ENCODE peak calls at places on chromosomes 11 and 22, in nine cellular contexts. One of them, this sample, is unnamed.

GRCh38 chr11:65182258-65183170 is 786 bp downstream of the CAPN1 start:
- DNase-seq in RPMI7951: no peak
- DNase-seq in NCI-H345: peak; percentile 52
- DNase-seq in choroid plexus epithelial cell: peak; percentile 20
- DNase-seq in skeletal muscle cell: no peak
- DNase-seq in activated CD4-positive, alpha-beta T cell treated with anti-CD3 and anti-CD28 coated beads for 24 hours: no peak
- DNase-seq in lower leg skin: no peak
- DNase-seq in NCI-H1092: no peak
- DNase-seq in T-helper 1 cell: no peak
- DNase-seq in this sample: peak; percentile 60

GRCh38 chr11:134504146-134504905 is 92.3 kb upstream of the B3GAT1 start:
- DNase-seq in skeletal muscle cell: no peak
- DNase-seq in T-helper 1 cell: no peak
- DNase-seq in RPMI7951: no peak
- DNase-seq in lower leg skin: no peak
- DNase-seq in choroid plexus epithelial cell: no peak
- DNase-seq in NCI-H1092: no peak
- DNase-seq in activated CD4-positive, alpha-beta T cell treated with anti-CD3 and anti-CD28 coated beads for 24 hours: no peak
- DNase-seq in NCI-H345: no peak
- DNase-seq in this sample: no peak

GRCh38 chr11:36292311-36292722 is 3.1 kb upstream of the COMMD9 start:
- DNase-seq in activated CD4-positive, alpha-beta T cell treated with anti-CD3 and anti-CD28 coated beads for 24 hours: no peak
- DNase-seq in NCI-H1092: no peak
- DNase-seq in RPMI7951: peak; percentile 44
- DNase-seq in lower leg skin: no peak
- DNase-seq in T-helper 1 cell: no peak
- DNase-seq in NCI-H345: peak; percentile 17
- DNase-seq in choroid plexus epithelial cell: peak; percentile 68
- DNase-seq in skeletal muscle cell: no peak
- DNase-seq in this sample: peak; percentile 40

GRCh38 chr11:125140251-125140650 is 24.3 kb upstream of the PKNOX2 start:
- DNase-seq in choroid plexus epithelial cell: no peak
- DNase-seq in NCI-H345: no peak
- DNase-seq in lower leg skin: no peak
- DNase-seq in T-helper 1 cell: no peak
- DNase-seq in NCI-H1092: no peak
- DNase-seq in activated CD4-positive, alpha-beta T cell treated with anti-CD3 and anti-CD28 coated beads for 24 hours: no peak
- DNase-seq in skeletal muscle cell: no peak
- DNase-seq in RPMI7951: no peak
- DNase-seq in this sample: no peak

GRCh38 chr11:16114978-16115871 is 241.1 kb downstream of the SOX6 start:
- DNase-seq in NCI-H345: no peak
- DNase-seq in T-helper 1 cell: no peak
- DNase-seq in activated CD4-positive, alpha-beta T cell treated with anti-CD3 and anti-CD28 coated beads for 24 hours: no peak
- DNase-seq in NCI-H1092: no peak
- DNase-seq in lower leg skin: no peak
- DNase-seq in skeletal muscle cell: no peak
- DNase-seq in RPMI7951: no peak
- DNase-seq in choroid plexus epithelial cell: no peak
- DNase-seq in this sample: no peak

GRCh38 chr11:12066799-12067508 is 43.4 kb upstream of the MICAL2 start:
- DNase-seq in NCI-H345: peak; percentile 80
- DNase-seq in lower leg skin: peak; percentile 68
- DNase-seq in activated CD4-positive, alpha-beta T cell treated with anti-CD3 and anti-CD28 coated beads for 24 hours: no peak
- DNase-seq in skeletal muscle cell: peak; percentile 62
- DNase-seq in NCI-H1092: peak; percentile 43
- DNase-seq in RPMI7951: peak; percentile 50
- DNase-seq in choroid plexus epithelial cell: peak; percentile 71
- DNase-seq in T-helper 1 cell: no peak
- DNase-seq in this sample: peak; percentile 94

GRCh38 chr11:21364866-21365624 is 695.7 kb downstream of the NELL1 start:
- DNase-seq in NCI-H1092: no peak
- DNase-seq in NCI-H345: no peak
- DNase-seq in activated CD4-positive, alpha-beta T cell treated with anti-CD3 and anti-CD28 coated beads for 24 hours: no peak
- DNase-seq in skeletal muscle cell: no peak
- DNase-seq in RPMI7951: no peak
- DNase-seq in T-helper 1 cell: no peak
- DNase-seq in lower leg skin: no peak
- DNase-seq in choroid plexus epithelial cell: no peak
- DNase-seq in this sample: no peak

GRCh38 chr11:68796779-68797178 is 44.9 kb downstream of the CPT1A start:
- DNase-seq in NCI-H1092: no peak
- DNase-seq in choroid plexus epithelial cell: peak; percentile 21
- DNase-seq in T-helper 1 cell: no peak
- DNase-seq in skeletal muscle cell: no peak
- DNase-seq in activated CD4-positive, alpha-beta T cell treated with anti-CD3 and anti-CD28 coated beads for 24 hours: no peak
- DNase-seq in NCI-H345: no peak
- DNase-seq in lower leg skin: no peak
- DNase-seq in RPMI7951: no peak
- DNase-seq in this sample: no peak

GRCh38 chr22:38843716-38844660 is at the start of gene NPTXR:
- DNase-seq in choroid plexus epithelial cell: no peak
- DNase-seq in lower leg skin: no peak
- DNase-seq in T-helper 1 cell: no peak
- DNase-seq in skeletal muscle cell: no peak
- DNase-seq in RPMI7951: peak; percentile 28
- DNase-seq in NCI-H345: peak; percentile 63
- DNase-seq in NCI-H1092: peak; percentile 51
- DNase-seq in activated CD4-positive, alpha-beta T cell treated with anti-CD3 and anti-CD28 coated beads for 24 hours: no peak
- DNase-seq in this sample: peak; percentile 63

GRCh38 chr11:29282088-29282487 is 734.7 kb downstream of the KCNA4 start:
- DNase-seq in RPMI7951: peak; percentile 96
- DNase-seq in lower leg skin: no peak
- DNase-seq in T-helper 1 cell: no peak
- DNase-seq in activated CD4-positive, alpha-beta T cell treated with anti-CD3 and anti-CD28 coated beads for 24 hours: no peak
- DNase-seq in choroid plexus epithelial cell: peak; percentile 93
- DNase-seq in skeletal muscle cell: peak; percentile 90
- DNase-seq in NCI-H345: no peak
- DNase-seq in NCI-H1092: no peak
- DNase-seq in this sample: peak; percentile 96

GRCh38 chr11:57778318-57779037 is 16.9 kb downstream of the CTNND1 start:
- DNase-seq in activated CD4-positive, alpha-beta T cell treated with anti-CD3 and anti-CD28 coated beads for 24 hours: no peak
- DNase-seq in skeletal muscle cell: peak; percentile 96
- DNase-seq in choroid plexus epithelial cell: peak; percentile 99
- DNase-seq in NCI-H1092: no peak
- DNase-seq in RPMI7951: peak; percentile 98
- DNase-seq in lower leg skin: peak; percentile 74
- DNase-seq in T-helper 1 cell: no peak
- DNase-seq in NCI-H345: peak; percentile 50
- DNase-seq in this sample: peak; percentile 96

GRCh38 chr11:112163875-112164521 is at the start of gene IL18:
- DNase-seq in T-helper 1 cell: no peak
- DNase-seq in activated CD4-positive, alpha-beta T cell treated with anti-CD3 and anti-CD28 coated beads for 24 hours: no peak
- DNase-seq in skeletal muscle cell: no peak
- DNase-seq in NCI-H1092: no peak
- DNase-seq in NCI-H345: no peak
- DNase-seq in lower leg skin: peak; percentile 48
- DNase-seq in choroid plexus epithelial cell: peak; percentile 21
- DNase-seq in RPMI7951: no peak
- DNase-seq in this sample: peak; percentile 7

GRCh38 chr22:48744967-48745841 is 1082.5 kb downstream of the BRD1 start:
- DNase-seq in NCI-H345: no peak
- DNase-seq in skeletal muscle cell: no peak
- DNase-seq in RPMI7951: no peak
- DNase-seq in NCI-H1092: no peak
- DNase-seq in lower leg skin: peak; percentile 5
- DNase-seq in choroid plexus epithelial cell: no peak
- DNase-seq in activated CD4-positive, alpha-beta T cell treated with anti-CD3 and anti-CD28 coated beads for 24 hours: no peak
- DNase-seq in T-helper 1 cell: no peak
- DNase-seq in this sample: no peak

GRCh38 chr22:20187777-20188566 is 37.1 kb upstream of the CCDC188 start:
- DNase-seq in NCI-H1092: no peak
- DNase-seq in lower leg skin: no peak
- DNase-seq in T-helper 1 cell: no peak
- DNase-seq in activated CD4-positive, alpha-beta T cell treated with anti-CD3 and anti-CD28 coated beads for 24 hours: no peak
- DNase-seq in RPMI7951: no peak
- DNase-seq in choroid plexus epithelial cell: no peak
- DNase-seq in skeletal muscle cell: no peak
- DNase-seq in NCI-H345: no peak
- DNase-seq in this sample: no peak

GRCh38 chr11:125165111-125165663 is 636 bp downstream of the PKNOX2 start:
- DNase-seq in choroid plexus epithelial cell: peak; percentile 32
- DNase-seq in lower leg skin: no peak
- DNase-seq in T-helper 1 cell: no peak
- DNase-seq in RPMI7951: peak; percentile 44
- DNase-seq in skeletal muscle cell: no peak
- DNase-seq in activated CD4-positive, alpha-beta T cell treated with anti-CD3 and anti-CD28 coated beads for 24 hours: no peak
- DNase-seq in NCI-H1092: peak; percentile 31
- DNase-seq in NCI-H345: no peak
- DNase-seq in this sample: peak; percentile 41

GRCh38 chr22:44159811-44160210 is 20.9 kb upstream of the PARVG start:
- DNase-seq in skeletal muscle cell: no peak
- DNase-seq in T-helper 1 cell: no peak
- DNase-seq in choroid plexus epithelial cell: no peak
- DNase-seq in RPMI7951: no peak
- DNase-seq in lower leg skin: no peak
- DNase-seq in activated CD4-positive, alpha-beta T cell treated with anti-CD3 and anti-CD28 coated beads for 24 hours: no peak
- DNase-seq in NCI-H345: no peak
- DNase-seq in NCI-H1092: no peak
- DNase-seq in this sample: no peak

GRCh38 chr11:46977940-46978595 is 41.5 kb downstream of the CSTPP1 start:
- DNase-seq in T-helper 1 cell: no peak
- DNase-seq in RPMI7951: no peak
- DNase-seq in lower leg skin: no peak
- DNase-seq in skeletal muscle cell: no peak
- DNase-seq in activated CD4-positive, alpha-beta T cell treated with anti-CD3 and anti-CD28 coated beads for 24 hours: no peak
- DNase-seq in choroid plexus epithelial cell: peak; percentile 13
- DNase-seq in NCI-H345: peak; percentile 36
- DNase-seq in NCI-H1092: no peak
- DNase-seq in this sample: no peak

GRCh38 chr11:128238521-128239222 is 348.7 kb downstream of the ETS1 start:
- DNase-seq in RPMI7951: no peak
- DNase-seq in skeletal muscle cell: no peak
- DNase-seq in choroid plexus epithelial cell: no peak
- DNase-seq in lower leg skin: no peak
- DNase-seq in NCI-H345: no peak
- DNase-seq in NCI-H1092: no peak
- DNase-seq in activated CD4-positive, alpha-beta T cell treated with anti-CD3 and anti-CD28 coated beads for 24 hours: no peak
- DNase-seq in T-helper 1 cell: no peak
- DNase-seq in this sample: peak; percentile 32

GRCh38 chr11:73376803-73377629 is 817 bp downstream of the RELT start:
- DNase-seq in NCI-H1092: peak; percentile 12
- DNase-seq in choroid plexus epithelial cell: peak; percentile 83
- DNase-seq in NCI-H345: peak; percentile 11
- DNase-seq in lower leg skin: no peak
- DNase-seq in skeletal muscle cell: peak; percentile 36
- DNase-seq in activated CD4-positive, alpha-beta T cell treated with anti-CD3 and anti-CD28 coated beads for 24 hours: peak; percentile 54
- DNase-seq in RPMI7951: peak; percentile 86
- DNase-seq in T-helper 1 cell: peak; percentile 45
- DNase-seq in this sample: peak; percentile 85

GRCh38 chr11:111910637-111911562 is 670 bp downstream of the CRYAB start:
- DNase-seq in NCI-H345: no peak
- DNase-seq in lower leg skin: no peak
- DNase-seq in T-helper 1 cell: no peak
- DNase-seq in RPMI7951: no peak
- DNase-seq in NCI-H1092: no peak
- DNase-seq in skeletal muscle cell: no peak
- DNase-seq in activated CD4-positive, alpha-beta T cell treated with anti-CD3 and anti-CD28 coated beads for 24 hours: no peak
- DNase-seq in choroid plexus epithelial cell: no peak
- DNase-seq in this sample: no peak

GRCh38 chr22:23101524-23101923 is 31.2 kb downstream of the GNAZ start:
- DNase-seq in NCI-H345: no peak
- DNase-seq in skeletal muscle cell: no peak
- DNase-seq in T-helper 1 cell: no peak
- DNase-seq in activated CD4-positive, alpha-beta T cell treated with anti-CD3 and anti-CD28 coated beads for 24 hours: no peak
- DNase-seq in choroid plexus epithelial cell: no peak
- DNase-seq in RPMI7951: no peak
- DNase-seq in NCI-H1092: no peak
- DNase-seq in lower leg skin: no peak
- DNase-seq in this sample: no peak

GRCh38 chr11:36453678-36454077 is 56.4 kb downstream of the TRAF6 start:
- DNase-seq in skeletal muscle cell: no peak
- DNase-seq in T-helper 1 cell: no peak
- DNase-seq in choroid plexus epithelial cell: peak; percentile 39
- DNase-seq in lower leg skin: no peak
- DNase-seq in activated CD4-positive, alpha-beta T cell treated with anti-CD3 and anti-CD28 coated beads for 24 hours: no peak
- DNase-seq in RPMI7951: peak; percentile 47
- DNase-seq in NCI-H345: no peak
- DNase-seq in NCI-H1092: no peak
- DNase-seq in this sample: no peak

GRCh38 chr11:111514216-111515031 is at the start of gene HOATZ:
- DNase-seq in lower leg skin: no peak
- DNase-seq in NCI-H1092: no peak
- DNase-seq in T-helper 1 cell: no peak
- DNase-seq in choroid plexus epithelial cell: no peak
- DNase-seq in NCI-H345: peak; percentile 81
- DNase-seq in RPMI7951: no peak
- DNase-seq in skeletal muscle cell: no peak
- DNase-seq in activated CD4-positive, alpha-beta T cell treated with anti-CD3 and anti-CD28 coated beads for 24 hours: no peak
- DNase-seq in this sample: peak; percentile 12

GRCh38 chr11:64234840-64235379 is 526 bp downstream of the VEGFB start:
- DNase-seq in NCI-H345: peak; percentile 53
- DNase-seq in activated CD4-positive, alpha-beta T cell treated with anti-CD3 and anti-CD28 coated beads for 24 hours: no peak
- DNase-seq in RPMI7951: peak; percentile 39
- DNase-seq in skeletal muscle cell: no peak
- DNase-seq in NCI-H1092: no peak
- DNase-seq in choroid plexus epithelial cell: no peak
- DNase-seq in lower leg skin: no peak
- DNase-seq in T-helper 1 cell: no peak
- DNase-seq in this sample: no peak

GRCh38 chr11:120228794-120229384 is 11.1 kb upstream of the POU2F3 start:
- DNase-seq in T-helper 1 cell: no peak
- DNase-seq in skeletal muscle cell: no peak
- DNase-seq in RPMI7951: no peak
- DNase-seq in choroid plexus epithelial cell: no peak
- DNase-seq in NCI-H1092: no peak
- DNase-seq in activated CD4-positive, alpha-beta T cell treated with anti-CD3 and anti-CD28 coated beads for 24 hours: no peak
- DNase-seq in NCI-H345: no peak
- DNase-seq in lower leg skin: no peak
- DNase-seq in this sample: no peak

GRCh38 chr11:78784321-78785061 is 209.8 kb upstream of the NARS2 start:
- DNase-seq in RPMI7951: peak; percentile 89
- DNase-seq in activated CD4-positive, alpha-beta T cell treated with anti-CD3 and anti-CD28 coated beads for 24 hours: no peak
- DNase-seq in NCI-H345: no peak
- DNase-seq in choroid plexus epithelial cell: peak; percentile 54
- DNase-seq in T-helper 1 cell: no peak
- DNase-seq in NCI-H1092: no peak
- DNase-seq in lower leg skin: no peak
- DNase-seq in skeletal muscle cell: peak; percentile 39
- DNase-seq in this sample: no peak